ENCODE peak calls at places on chromosomes 6 and 20, in eight cellular contexts. D, G, E, U, C, R, K and H are unnamed samples.

GRCh38 chr6:51479296-51479695 is 608.1 kb downstream of the PKHD1 start:
- DNase-seq in D (no peak), G (no peak), E (no peak), U (no peak), C (no peak), R (no peak), K (no peak), H (no peak)

GRCh38 chr6:44652551-44652950 is 265.0 kb downstream of the CDC5L start:
- DNase-seq in D (no peak), G (no peak), E (no peak), U (no peak), C (no peak), R (no peak), K (no peak), H (no peak)

GRCh38 chr6:151065027-151065815 is 174.5 kb upstream of the AKAP12 start:
- DNase-seq in D (peak; percentile 6), G (no peak), E (no peak), U (no peak), C (no peak), R (no peak), K (no peak), H (no peak)

GRCh38 chr6:33317418-33317667 is 201 bp downstream of the ZBTB22 start:
- DNase-seq in D (no peak), G (no peak), E (no peak), U (peak; percentile 71), C (no peak), R (no peak), K (no peak), H (no peak)

GRCh38 chr20:41005361-41005729 is 23.3 kb upstream of the TOP1 start:
- DNase-seq in D (peak; percentile 91), G (peak; percentile 94), E (no peak), U (peak; percentile 83), C (no peak), R (peak; percentile 99), K (no peak), H (peak; percentile 89)

GRCh38 chr20:20561172-20561571 is 151.3 kb downstream of the RALGAPA2 start:
- DNase-seq in D (no peak), G (no peak), E (no peak), U (no peak), C (no peak), R (no peak), K (no peak), H (no peak)

GRCh38 chr6:137699036-137699683 is 167.9 kb upstream of the TNFAIP3 start:
- DNase-seq in D (no peak), G (no peak), E (no peak), U (no peak), C (no peak), R (peak; percentile 23), K (no peak), H (no peak)

GRCh38 chr6:68296126-68296525 is 339.0 kb upstream of the ADGRB3 start:
- DNase-seq in D (no peak), G (no peak), E (no peak), U (no peak), C (no peak), R (no peak), K (no peak), H (no peak)

GRCh38 chr6:31400467-31401289 is 2.7 kb upstream of the MICA start:
- DNase-seq in D (peak; percentile 74), G (peak; percentile 67), E (peak; percentile 89), U (peak; percentile 83), C (peak; percentile 84), R (peak; percentile 65), K (peak; percentile 59), H (peak; percentile 73)

GRCh38 chr6:166313255-166314070 is 5.3 kb upstream of the PRR18 start:
- DNase-seq in D (no peak), G (no peak), E (peak; percentile 67), U (peak; percentile 38), C (peak; percentile 88), R (peak; percentile 52), K (peak; percentile 80), H (peak; percentile 41)
- TF ChIP-seq CTCF in D (peak; percentile 55), G (peak; percentile 31), E (peak; percentile 96), U (peak; percentile 38), C (peak; percentile 85), R (peak; percentile 69), K (peak; percentile 73), H (peak; percentile 54)

GRCh38 chr6:4930025-4930692 is 73.7 kb downstream of the RPP40 start:
- DNase-seq in D (no peak), G (no peak), E (no peak), U (no peak), C (no peak), R (no peak), K (no peak), H (no peak)
- H3K4me1 ChIP-seq in D (peaks cover 10% of the 10 kb centered on the region), G (no peaks in the 10 kb centered on the region), E (no peaks in the 10 kb centered on the region), U (no peaks in the 10 kb centered on the region), C (peaks cover 9% of the 10 kb centered on the region), R (peaks cover 30% of the 10 kb centered on the region), K (peaks cover 20% of the 10 kb centered on the region), H (no peaks in the 10 kb centered on the region)

GRCh38 chr20:22492497-22492896 is 91.9 kb downstream of the FOXA2 start:
- DNase-seq in D (no peak), G (no peak), E (no peak), U (no peak), C (no peak), R (peak; percentile 38), K (no peak), H (no peak)

GRCh38 chr20:22495172-22495571 is 89.2 kb downstream of the FOXA2 start:
- DNase-seq in D (no peak), G (no peak), E (no peak), U (no peak), C (no peak), R (no peak), K (no peak), H (no peak)

GRCh38 chr20:22490287-22491187 is 93.8 kb downstream of the FOXA2 start:
- DNase-seq in D (no peak), G (peak; percentile 44), E (no peak), U (no peak), C (peak; percentile 89), R (peak; percentile 61), K (peak; percentile 86), H (no peak)

GRCh38 chr20:22489614-22490286 is 94.6 kb downstream of the FOXA2 start:
- DNase-seq in D (no peak), G (no peak), E (no peak), U (no peak), C (no peak), R (no peak), K (no peak), H (no peak)

GRCh38 chr20:22491188-22491500 is 93.2 kb downstream of the FOXA2 start:
- DNase-seq in D (no peak), G (no peak), E (no peak), U (no peak), C (no peak), R (no peak), K (no peak), H (no peak)
- TF ChIP-seq CTCF in D (no peak), G (no peak), E (no peak), U (no peak), C (no peak), R (no peak), K (no peak), H (no peak)

GRCh38 chr6:156950084-156950483 is 172.9 kb downstream of the ARID1B start:
- DNase-seq in D (no peak), G (no peak), E (no peak), U (no peak), C (no peak), R (no peak), K (no peak), H (no peak)
- H3K4me1 ChIP-seq in D (peaks cover 55% of the 10 kb centered on the region), G (peaks cover 3% of the 10 kb centered on the region), E (peaks cover 13% of the 10 kb centered on the region), U (peaks cover 10% of the 10 kb centered on the region), C (peaks cover 8% of the 10 kb centered on the region), R (peaks cover 75% of the 10 kb centered on the region), K (peaks cover 27% of the 10 kb centered on the region), H (peaks cover 5% of the 10 kb centered on the region)

GRCh38 chr6:167695831-167696230 is 130.9 kb upstream of the AFDN start:
- DNase-seq in D (no peak), G (no peak), E (no peak), U (no peak), C (no peak), R (no peak), K (no peak), H (no peak)

GRCh38 chr6:167696261-167696660 is 130.4 kb upstream of the AFDN start:
- DNase-seq in D (no peak), G (no peak), E (no peak), U (no peak), C (no peak), R (no peak), K (no peak), H (no peak)

GRCh38 chr6:167699141-167700036 is 127.3 kb upstream of the AFDN start:
- DNase-seq in D (no peak), G (no peak), E (peak; percentile 81), U (peak; percentile 60), C (peak; percentile 40), R (peak; percentile 46), K (no peak), H (peak; percentile 83)

GRCh38 chr6:167698540-167698939 is 128.2 kb upstream of the AFDN start:
- DNase-seq in D (no peak), G (no peak), E (no peak), U (no peak), C (no peak), R (no peak), K (no peak), H (no peak)

DNA sequence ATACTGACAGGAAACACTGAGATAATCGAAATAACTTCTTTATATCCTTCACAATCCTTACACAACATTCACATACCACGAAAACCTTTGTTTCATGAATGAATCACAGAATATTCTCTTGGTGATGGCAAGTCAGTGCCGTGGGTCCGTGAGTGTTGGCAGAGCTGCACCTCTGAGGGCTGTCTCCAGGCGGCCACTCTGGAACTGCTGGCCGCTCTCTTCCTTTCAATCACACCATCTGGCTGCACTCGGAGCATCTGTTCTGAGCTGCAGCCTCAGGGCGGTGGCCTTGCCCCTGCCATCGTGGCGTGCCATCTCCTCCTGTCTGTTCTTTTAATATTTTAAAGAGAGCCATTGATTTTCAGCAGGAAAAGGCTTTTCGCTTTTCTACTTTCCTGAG is 129.4 kb upstream of the AFDN start:
- DNase-seq in D (no peak), G (no peak), E (no peak), U (no peak), C (no peak), R (no peak), K (no peak), H (no peak)
- TF ChIP-seq CTCF in D (no peak), G (no peak), E (no peak), U (no peak), C (peak; percentile 12), R (no peak), K (no peak), H (no peak)

GRCh38 chr6:87586371-87587077 is 3.3 kb downstream of the RARS2 start:
- DNase-seq in D (no peak), G (no peak), E (no peak), U (no peak), C (no peak), R (no peak), K (no peak), H (peak; percentile 56)
- H3K4me1 ChIP-seq in D (peaks cover 12% of the 10 kb centered on the region), G (peaks cover 16% of the 10 kb centered on the region), E (peaks cover 31% of the 10 kb centered on the region), U (peaks cover 18% of the 10 kb centered on the region), C (no peaks in the 10 kb centered on the region), R (peaks cover 18% of the 10 kb centered on the region), K (peaks cover 13% of the 10 kb centered on the region), H (peaks cover 60% of the 10 kb centered on the region)

GRCh38 chr6:28118217-28118616 is 6.2 kb upstream of the ZSCAN16 start:
- DNase-seq in D (no peak), G (no peak), E (no peak), U (no peak), C (no peak), R (no peak), K (no peak), H (no peak)
- TF ChIP-seq CTCF in D (no peak), G (no peak), E (no peak), U (no peak), C (no peak), R (no peak), K (no peak), H (no peak)